ENCODE peak calls at places on chromosomes 12 and 14, in four cellular contexts. W is ovary, R is neural progenitor cell, F is IMR-90. O is an unnamed sample.
A peak's percentile ranks its signal among the peaks of the same experiment; 100 is the strongest.

GRCh38 chr12:105595440-105595839 is 264.9 kb downstream of the C12orf75 start:
- DNase-seq in W (no peak), F (no peak), R (no peak), O (no peak)

GRCh38 chr12:46217686-46218508 is 50.9 kb downstream of the SLC38A1 start:
- DNase-seq in F (no peak), R (no peak), W (no peak), O (no peak)

GRCh38 chr12:117850048-117850447 is 118.7 kb downstream of the KSR2 start:
- DNase-seq in R (peak; percentile 78), W (no peak), F (peak; percentile 28), O (no peak)

GRCh38 chr12:80846930-80847329 is 90.8 kb downstream of the LIN7A start:
- DNase-seq in W (no peak), F (no peak), R (no peak), O (no peak)

GRCh38 chr12:23055004-23055403 is 430.0 kb downstream of the ETNK1 start:
- DNase-seq in F (peak; percentile 7), R (peak; percentile 78), W (no peak), O (no peak)

GRCh38 chr12:52600941-52601481 is at the start of gene KRT72:
- DNase-seq in W (no peak), R (no peak), F (no peak), O (peak; percentile 59)

GRCh38 chr12:42235426-42235825 is 2.6 kb downstream of the YAF2 start:
- DNase-seq in W (no peak), R (no peak), F (no peak), O (no peak)

GRCh38 chr14:29215853-29216252 is 449.3 kb downstream of the FOXG1 start:
- DNase-seq in W (no peak), F (no peak), R (no peak), O (no peak)

GRCh38 chr14:71117839-71118743 is 210.8 kb downstream of the PCNX1 start:
- DNase-seq in F (peak; percentile 78), W (no peak), R (no peak), O (no peak)

GRCh38 chr14:31043379-31043778 is 17.2 kb upstream of the STRN3 start:
- DNase-seq in R (no peak), F (no peak), W (no peak), O (no peak)

GRCh38 chr12:104697186-104697585 is 240.4 kb downstream of the CHST11 start:
- DNase-seq in F (no peak), R (no peak), W (no peak), O (no peak)

GRCh38 chr12:75236206-75236605 is 26.6 kb upstream of the KCNC2 start:
- DNase-seq in F (no peak), W (no peak), R (no peak), O (no peak)

GRCh38 chr14:21680072-21680471 is 6.5 kb upstream of the OR4E1 start:
- DNase-seq in F (peak; percentile 59), W (no peak), R (no peak), O (no peak)

GRCh38 chr12:117388865-117389508 is 27.6 kb upstream of the NOS1 start:
- DNase-seq in F (no peak), R (no peak), W (no peak), O (no peak)

GRCh38 chr12:102769323-102769916 is 147.6 kb downstream of the PAH start:
- DNase-seq in F (peak; percentile 58), W (peak; percentile 79), R (peak; percentile 68), O (no peak)

GRCh38 chr12:104057771-104058197 is 6.5 kb upstream of the HCFC2 start:
- DNase-seq in W (no peak), R (peak; percentile 46), F (peak; percentile 37), O (no peak)

GRCh38 chr14:101876539-101876938 is 87.8 kb upstream of the DYNC1H1 start:
- DNase-seq in W (no peak), R (no peak), F (peak; percentile 18), O (peak; percentile 73)

GRCh38 chr12:67080637-67081036 is 188.5 kb upstream of the CAND1 start:
- DNase-seq in F (no peak), R (no peak), W (no peak), O (no peak)

GRCh38 chr14:28754209-28754985 is 12.2 kb upstream of the FOXG1 start:
- DNase-seq in R (peak; percentile 72), F (peak; percentile 48), W (no peak), O (no peak)

GRCh38 chr12:19287302-19287701 is 152.0 kb upstream of the AEBP2 start:
- DNase-seq in W (no peak), F (no peak), R (no peak), O (no peak)

GRCh38 chr14:89251066-89251465 is 166.0 kb downstream of the FOXN3 start:
- DNase-seq in F (peak; percentile 27), R (no peak), W (no peak), O (no peak)

GRCh38 chr12:115451785-115452736 is 768.1 kb upstream of the TBX3 start:
- DNase-seq in F (peak; percentile 10), R (peak; percentile 93), W (peak; percentile 72), O (peak; percentile 68)

GRCh38 chr14:39488600-39488999 is 56.4 kb upstream of the FBXO33 start:
- DNase-seq in W (no peak), F (peak; percentile 12), R (peak; percentile 94), O (no peak)

GRCh38 chr12:42421844-42422779 is 96.1 kb downstream of the PPHLN1 start:
- DNase-seq in W (no peak), F (peak; percentile 90), R (no peak), O (no peak)

GRCh38 chr14:95066427-95066986 is 90.8 kb downstream of the DICER1 start:
- DNase-seq in R (no peak), W (no peak), F (no peak), O (no peak)
- H3K27ac ChIP-seq in R (no peak overlapping the region), W (no peak overlapping the region), F (no peak overlapping the region), O (no peak overlapping the region)

GRCh38 chr14:92539875-92540274 is 26.3 kb downstream of the RIN3 start:
- DNase-seq in W (peak; percentile 58), F (peak; percentile 56), R (no peak), O (no peak)

GRCh38 chr14:92542766-92543554 is 29.4 kb downstream of the RIN3 start:
- DNase-seq in F (no peak), R (no peak), W (no peak), O (no peak)

GRCh38 chr14:92540472-92541048 is 27.0 kb downstream of the RIN3 start:
- DNase-seq in F (peak; percentile 100), R (no peak), W (peak; percentile 94), O (peak; percentile 86)

GRCh38 chr14:92538412-92539017 is 24.9 kb downstream of the RIN3 start:
- DNase-seq in W (no peak), R (no peak), F (no peak), O (no peak)

DNA sequence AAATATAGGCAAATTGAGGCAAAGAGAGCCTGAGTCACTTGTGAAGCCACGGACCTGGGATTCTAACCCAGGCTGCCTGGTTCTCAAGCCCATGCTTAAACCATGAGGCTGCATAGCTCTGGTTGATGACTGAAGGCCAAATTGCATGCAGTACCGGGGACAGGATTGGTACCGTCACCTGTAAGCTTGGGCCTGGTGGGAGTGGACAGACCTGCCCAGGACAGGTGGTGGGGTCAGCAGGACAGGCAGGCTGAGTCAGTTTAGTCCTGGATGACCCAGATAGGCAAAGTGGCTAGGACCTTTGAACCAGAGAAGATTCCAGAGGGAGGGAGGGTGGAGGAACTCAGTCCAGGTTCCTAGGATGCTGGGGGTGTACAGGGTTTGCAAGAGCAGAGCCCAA is 25.8 kb downstream of the RIN3 start:
- DNase-seq in F (peak; percentile 19), R (no peak), W (no peak), O (no peak)
- H3K4me1 ChIP-seq in F (peaks cover 17% of the 10 kb centered on the region), R (peaks cover 8% of the 10 kb centered on the region), W (peaks cover 15% of the 10 kb centered on the region), O (peaks cover 54% of the 10 kb centered on the region)

GRCh38 chr12:107778383-107779015 is 4.0 kb downstream of the ASCL4 start:
- DNase-seq in W (no peak), R (no peak), F (no peak), O (no peak)
- H3K27ac ChIP-seq in W (no peak overlapping the region), R (no peak overlapping the region), F (no peak overlapping the region), O (no peak overlapping the region)

DNA sequence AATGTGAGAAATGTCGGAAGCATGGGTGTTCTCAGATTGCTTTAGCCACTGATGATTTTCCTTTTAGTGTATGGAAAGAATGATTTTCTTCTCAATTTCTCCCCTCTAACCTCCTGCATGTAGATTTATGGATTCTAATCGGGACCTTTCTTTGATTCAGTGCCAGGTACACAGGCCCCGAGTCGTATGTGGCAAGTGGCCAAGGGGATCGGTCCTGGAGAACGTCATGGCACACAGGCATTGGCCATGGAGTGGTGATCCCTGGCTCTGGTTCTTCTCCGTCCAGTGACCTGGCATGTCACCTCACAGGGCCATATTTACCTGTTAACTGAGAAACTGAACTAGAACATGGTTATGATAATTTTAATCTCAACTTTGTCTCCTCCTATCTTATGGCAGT is 58.1 kb downstream of the ETV6 start:
- DNase-seq in F (no peak), R (no peak), W (peak; percentile 67), O (no peak)
- H3K4me1 ChIP-seq in F (peaks cover 27% of the 10 kb centered on the region), R (peaks cover 8% of the 10 kb centered on the region), W (peaks cover 30% of the 10 kb centered on the region), O (peaks cover 26% of the 10 kb centered on the region)